ENCODE peak calls at places on chromosomes 13 and 19, in nine cellular contexts. A is CD4-positive, alpha-beta T cell; Z is fibroblast of villous mesenchyme; Q is WTC11; Y is pancreas; M is left ventricle myocardium inferior; N is tibial artery; F is choroid plexus epithelial cell; I is adrenal gland. H is an unnamed sample.

GRCh38 chr13:113160983-113161382 is 2.5 kb downstream of the PROZ start:
- DNase-seq in F (no peak), Z (no peak), I (no peak), Y (no peak), N (no peak), A (no peak), M (no peak), Q (no peak), H (no peak)

GRCh38 chr19:32890326-32890725 is 20.8 kb upstream of the SLC7A9 start:
- DNase-seq in M (no peak), F (no peak), Q (no peak), A (no peak), N (no peak), Z (no peak), I (no peak), Y (no peak), H (no peak)

GRCh38 chr19:16078311-16078758 is 2.0 kb downstream of the TPM4 start:
- DNase-seq in Z (no peak), I (no peak), A (no peak), F (peak), M (no peak), Q (no peak), N (peak), Y (no peak), H (no peak)

GRCh38 chr13:19622189-19622588 is 11.3 kb upstream of the MPHOSPH8 start:
- DNase-seq in Y (no peak), Z (no peak), I (no peak), N (no peak), M (no peak), F (no peak), Q (no peak), A (no peak), H (no peak)

GRCh38 chr13:59356607-59357006 is 807.1 kb downstream of the DIAPH3 start:
- DNase-seq in Q (no peak), N (peak), I (peak), F (peak), A (no peak), Z (peak), M (peak), Y (peak), H (no peak)

GRCh38 chr19:8251025-8251472 is 41.9 kb downstream of the CERS4 start:
- DNase-seq in A (no peak), Q (no peak), I (no peak), Z (peak), F (no peak), M (peak), Y (peak), N (peak), H (no peak)

GRCh38 chr13:53784331-53784730 is 755.7 kb downstream of the OLFM4 start:
- DNase-seq in N (no peak), Q (no peak), F (no peak), I (no peak), Z (no peak), A (no peak), Y (no peak), M (no peak), H (no peak)

GRCh38 chr13:36673838-36674326 is at the start of gene SERTM1:
- DNase-seq in Q (peak), Z (peak), A (no peak), I (no peak), N (no peak), Y (no peak), M (peak), F (peak), H (no peak)

GRCh38 chr19:47229674-47230121 is 1.3 kb downstream of the BBC3 start:
- DNase-seq in N (no peak), F (peak), M (no peak), Y (no peak), I (no peak), Q (no peak), Z (peak), A (peak), H (no peak)

GRCh38 chr19:23318143-23318542 is 67.9 kb upstream of the ZNF724 start:
- DNase-seq in A (no peak), N (no peak), F (no peak), Z (no peak), Y (no peak), M (no peak), Q (no peak), I (no peak), H (no peak)

GRCh38 chr19:18418034-18418724 is 1.0 kb upstream of the SSBP4 start:
- DNase-seq in Q (peak), Y (peak), N (peak), F (no peak), I (peak), A (no peak), M (no peak), Z (no peak), H (no peak)

GRCh38 chr19:23098286-23098685 is 18.5 kb upstream of the ZNF730 start:
- DNase-seq in Q (no peak), Y (no peak), I (no peak), Z (no peak), N (no peak), F (no peak), A (no peak), M (no peak), H (no peak)

GRCh38 chr19:54587026-54587425 is 6.4 kb upstream of the LILRA1 start:
- DNase-seq in M (no peak), Q (no peak), F (no peak), Z (no peak), Y (no peak), I (no peak), N (no peak), A (no peak), H (no peak)

GRCh38 chr19:54586397-54586796 is 7.0 kb upstream of the LILRA1 start:
- DNase-seq in Z (no peak), Y (no peak), I (no peak), A (no peak), M (no peak), Q (no peak), F (no peak), N (no peak), H (no peak)
- TF ChIP-seq CTCF in Z (no peak), Y (no peak), I (no peak), A (no peak), M (no peak), Q (no peak), F (no peak), N (no peak), H (no peak)

GRCh38 chr13:50123862-50124535 is 108.8 kb downstream of the KCNRG start:
- DNase-seq in N (peak), Q (peak), F (peak), Z (peak), A (peak), Y (peak), M (no peak), I (peak), H (peak)
- TF ChIP-seq CTCF in N (no peak), Q (no peak), F (no peak), Z (no peak), A (no peak), Y (no peak), M (peak), I (no peak), H (peak)

GRCh38 chr19:861099-861755 is 1.8 kb downstream of the CFD start:
- DNase-seq in A (no peak), Z (no peak), F (no peak), M (no peak), Y (no peak), I (no peak), Q (no peak), N (no peak), H (no peak)

GRCh38 chr19:863305-863620 is 3.8 kb downstream of the CFD start:
- DNase-seq in A (no peak), Q (no peak), N (no peak), I (no peak), M (no peak), Y (no peak), F (no peak), Z (no peak), H (no peak)

GRCh38 chr19:862529-863304 is 3.3 kb downstream of the CFD start:
- DNase-seq in Y (peak), M (no peak), F (peak), N (no peak), Q (peak), Z (peak), I (peak), A (peak), H (peak)

GRCh38 chr19:860481-861098 is 1.1 kb downstream of the CFD start:
- DNase-seq in Q (peak), F (peak), Z (peak), Y (no peak), N (peak), A (peak), M (peak), I (no peak), H (peak)

GRCh38 chr19:861756-862528 is 2.5 kb downstream of the CFD start:
- DNase-seq in Z (no peak), Y (no peak), N (no peak), F (peak), M (no peak), A (peak), Q (peak), I (peak), H (peak)
- TF ChIP-seq CTCF in Z (no peak), Y (no peak), N (no peak), F (no peak), M (no peak), A (no peak), Q (no peak), I (no peak), H (no peak)

DNA sequence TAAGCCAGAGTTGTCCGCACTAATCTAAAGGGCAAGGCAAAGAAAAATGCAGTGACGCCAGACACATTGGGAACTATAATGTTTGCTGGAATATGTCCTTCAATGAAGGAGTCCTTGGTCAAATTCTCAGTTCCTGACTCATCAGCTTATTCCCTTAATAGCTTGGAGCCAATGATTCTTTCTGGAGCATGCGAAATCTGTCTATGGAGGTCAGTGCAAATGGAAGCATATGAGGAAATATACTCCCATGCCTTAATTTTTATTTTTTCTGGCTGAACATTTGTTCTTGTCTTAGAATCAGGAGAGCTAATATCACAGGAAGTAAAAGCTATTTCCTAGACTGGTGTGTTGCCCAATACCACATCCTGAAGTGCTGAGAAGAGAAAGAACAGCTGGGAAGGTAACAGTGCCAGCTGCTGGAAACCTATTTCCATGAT is 289.8 kb upstream of the SPRY2 start:
- DNase-seq in Q (no peak), F (peak), M (no peak), A (no peak), Y (no peak), Z (peak), N (peak), I (peak), H (no peak)
- TF ChIP-seq CTCF in Q (no peak), F (no peak), M (no peak), A (no peak), Y (no peak), Z (no peak), N (no peak), I (no peak), H (no peak)

DNA sequence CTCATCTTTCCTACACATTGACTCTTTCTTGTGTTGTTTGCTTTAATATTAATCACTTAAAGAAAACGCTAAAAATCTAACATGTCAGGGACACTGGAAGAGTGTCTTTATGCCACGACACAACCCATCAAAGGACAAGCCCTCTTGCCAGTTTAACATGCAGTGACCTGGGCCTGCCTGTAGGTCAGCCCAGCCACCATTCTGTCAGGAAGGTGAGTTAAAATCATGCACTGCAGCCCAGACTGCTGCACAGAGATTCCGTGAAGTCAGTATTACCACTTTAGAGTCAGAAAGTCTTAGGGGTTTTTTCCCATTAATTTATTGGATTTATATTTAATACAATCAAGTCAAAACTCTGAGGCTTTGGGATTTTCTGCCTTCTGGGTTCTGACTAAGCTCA is 58.0 kb downstream of the TNFRSF19 start:
- DNase-seq in N (no peak), Y (no peak), I (no peak), M (no peak), Q (no peak), F (no peak), A (no peak), Z (no peak), H (no peak)
- TF ChIP-seq CTCF in N (no peak), Y (no peak), I (no peak), M (peak), Q (no peak), F (no peak), A (no peak), Z (no peak), H (no peak)

DNA sequence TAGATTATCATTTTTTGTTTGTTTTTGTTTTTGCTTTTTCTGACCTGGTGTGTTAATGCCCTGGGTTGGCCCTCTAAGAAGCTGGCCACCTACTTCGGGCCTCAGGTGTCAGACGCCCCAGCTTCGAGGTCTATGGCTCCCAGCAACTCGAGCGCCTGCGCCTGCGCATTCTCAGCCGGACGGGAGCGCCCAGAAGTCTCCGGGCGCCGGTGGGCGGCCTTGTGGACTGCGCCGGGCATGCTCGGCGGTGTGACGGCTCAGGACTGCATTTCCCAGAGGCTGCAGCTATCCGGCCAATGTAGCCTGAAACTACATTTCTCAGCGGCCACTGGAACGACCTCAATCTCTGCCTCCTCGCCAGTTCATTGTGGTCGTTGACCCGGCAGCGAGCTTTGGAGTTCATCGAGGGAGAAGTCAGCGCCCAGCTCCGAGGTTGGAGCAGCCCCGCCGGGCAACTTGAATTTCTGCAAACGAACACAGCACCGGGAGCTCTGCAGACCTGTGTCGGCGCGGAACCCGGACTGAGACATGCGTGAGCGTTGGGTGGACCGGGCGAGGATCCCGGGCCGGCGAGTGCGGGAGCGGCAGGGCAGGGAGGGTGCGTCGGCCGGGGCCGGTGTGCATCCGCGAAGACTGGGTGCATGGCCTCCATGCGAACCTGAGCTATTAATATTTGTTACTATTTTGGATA is at the start of gene ZNF30:
- DNase-seq in A (peak), I (peak), Z (peak), N (peak), Y (peak), M (peak), Q (peak), F (peak), H (peak)
- TF ChIP-seq CTCF in A (no peak), I (no peak), Z (no peak), N (no peak), Y (no peak), M (peak), Q (no peak), F (no peak), H (no peak)

DNA sequence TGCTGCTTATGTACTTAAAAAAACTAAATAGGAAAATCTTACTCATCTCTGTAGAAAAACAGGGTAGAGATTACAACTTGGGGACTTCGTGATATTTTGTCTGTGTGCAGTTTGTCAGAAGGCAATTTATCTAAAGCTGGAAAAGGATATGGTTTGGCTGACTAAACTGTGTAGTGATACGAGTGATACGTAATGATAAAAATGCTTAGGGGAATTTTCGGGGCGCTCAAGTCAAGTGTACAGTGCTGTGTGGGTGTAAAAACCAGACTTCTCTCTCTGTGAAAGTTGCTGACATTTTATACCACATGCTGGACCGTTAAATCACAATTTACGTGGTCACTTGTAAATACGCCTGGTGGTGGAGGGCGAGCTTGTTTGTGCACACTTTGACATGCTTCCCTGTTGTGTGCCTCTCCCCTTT is 221.7 kb downstream of the KCNRG start:
- DNase-seq in A (no peak), M (no peak), N (no peak), F (peak), Y (no peak), I (no peak), Z (peak), Q (no peak), H (peak)
- TF ChIP-seq CTCF in A (no peak), M (no peak), N (no peak), F (peak), Y (no peak), I (no peak), Z (no peak), Q (no peak), H (no peak)

DNA sequence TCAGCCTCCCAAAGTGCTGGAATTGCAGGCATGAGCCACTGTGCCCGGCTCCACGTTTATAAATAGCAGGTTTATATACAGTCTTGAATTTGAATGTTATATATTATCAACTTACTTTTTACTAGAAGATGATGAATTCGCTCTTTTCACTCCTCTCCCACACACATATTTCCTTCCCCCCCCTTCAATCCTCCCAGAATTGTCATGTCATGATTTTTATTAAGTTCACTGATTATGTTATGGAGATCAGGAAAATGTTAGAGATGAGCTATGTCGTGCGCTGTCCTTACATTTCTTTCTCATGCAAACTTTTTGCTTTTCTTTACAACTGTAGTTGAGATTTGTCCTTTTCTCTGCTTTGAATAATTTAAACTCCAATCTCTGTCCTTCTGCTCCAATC is 17.8 kb upstream of the GRAMD1A start:
- DNase-seq in I (no peak), M (no peak), F (no peak), Q (no peak), Y (no peak), A (no peak), Z (no peak), N (no peak), H (no peak)
- TF ChIP-seq CTCF in I (no peak), M (no peak), F (no peak), Q (no peak), Y (no peak), A (no peak), Z (no peak), N (no peak), H (no peak)

H was measured in GM13976.